ENCODE peak calls at places on chromosomes 12 and 14, in five cellular contexts. U is stomach; Q is thyroid gland; Y is heart left ventricle; T is effector memory CD4-positive, alpha-beta T cell. W is an unnamed sample.

GRCh38 chr14:34498684-34499412 is 36.8 kb upstream of the SPTSSA start:
- DNase-seq in U (peak; percentile 53), T (no peak), Q (peak; percentile 21), Y (no peak), W (no peak)

GRCh38 chr12:124140889-124141550 is 153.9 kb upstream of the RFLNA start:
- DNase-seq in U (no peak), Y (no peak), Q (no peak), T (no peak), W (no peak)

GRCh38 chr14:96104469-96105057 is 65.4 kb downstream of the C14orf132 start:
- DNase-seq in T (no peak), U (peak; percentile 71), Y (peak; percentile 68), Q (peak; percentile 5), W (peak; percentile 88)

GRCh38 chr14:67510121-67510520 is 21.6 kb upstream of the TMEM229B start:
- DNase-seq in Q (no peak), U (no peak), Y (no peak), T (no peak), W (no peak)

GRCh38 chr12:57756406-57757341 is 1.8 kb downstream of the MARCHF9 start:
- DNase-seq in T (peak; percentile 46), Y (peak; percentile 78), U (peak; percentile 59), Q (peak; percentile 47), W (peak; percentile 53)

GRCh38 chr14:68583527-68584275 is 209.2 kb downstream of the ZFP36L1 start:
- DNase-seq in U (no peak), Q (peak; percentile 96), Y (no peak), T (no peak), W (no peak)

GRCh38 chr14:94946244-94946643 is 176.3 kb upstream of the GSC start:
- DNase-seq in U (no peak), Y (no peak), T (no peak), Q (no peak), W (no peak)

GRCh38 chr12:60184096-60184495 is 588.3 kb downstream of the SLC16A7 start:
- DNase-seq in T (no peak), U (no peak), Q (no peak), Y (no peak), W (no peak)

GRCh38 chr14:53882684-53883083 is 73.9 kb downstream of the BMP4 start:
- DNase-seq in Q (no peak), U (no peak), T (no peak), Y (no peak), W (no peak)

GRCh38 chr12:110590059-110590458 is 6.9 kb upstream of the PPTC7 start:
- DNase-seq in Y (no peak), T (no peak), Q (no peak), U (no peak), W (no peak)

GRCh38 chr14:96160913-96161310 is 43.7 kb upstream of the BDKRB2 start:
- DNase-seq in Y (no peak), U (peak; percentile 9), T (no peak), Q (no peak), W (peak; percentile 13)

GRCh38 chr12:113971392-113971791 is 5.3 kb upstream of the RBM19 start:
- DNase-seq in Q (no peak), Y (no peak), U (no peak), T (no peak), W (no peak)

GRCh38 chr12:51442324-51442723 is 17.7 kb downstream of the SLC4A8 start:
- DNase-seq in U (no peak), Y (no peak), T (no peak), Q (no peak), W (no peak)

GRCh38 chr14:35405304-35405996 is 901 bp upstream of the NFKBIA start:
- DNase-seq in U (no peak), Q (peak; percentile 59), Y (no peak), T (no peak), W (no peak)

DNA sequence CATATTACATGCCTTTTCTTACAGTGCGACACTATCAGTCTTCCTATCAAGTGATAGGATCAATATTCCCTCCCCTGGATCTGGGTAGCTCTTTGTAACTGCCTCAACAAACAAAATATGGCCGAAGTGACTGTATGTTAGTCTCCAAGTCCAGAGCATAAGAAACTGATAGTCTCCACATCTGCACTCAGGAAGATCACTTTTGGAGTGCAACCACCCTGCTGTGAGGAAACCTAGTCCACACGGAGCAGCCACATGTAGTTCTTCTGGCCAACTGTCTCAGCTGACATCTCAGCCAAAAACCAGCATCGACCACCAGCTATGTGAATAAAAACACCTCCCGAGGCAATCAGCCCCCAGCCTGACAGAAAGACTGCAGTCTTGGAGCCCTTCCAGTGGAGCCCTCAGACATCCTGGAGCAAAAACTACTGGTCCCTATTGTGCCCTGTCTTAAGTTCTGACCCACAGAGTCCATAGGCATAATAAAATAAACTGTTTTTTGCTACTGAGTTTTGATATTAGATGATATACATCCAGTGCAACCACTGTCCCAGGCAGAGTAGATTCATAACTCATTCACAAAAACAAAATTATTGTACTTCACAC is 143.8 kb downstream of the MED13L start:
- DNase-seq in T (no peak), Y (no peak), Q (no peak), U (no peak), W (no peak)
- H3K4me1 ChIP-seq in T (peaks cover 7% of the 10 kb centered on the region), Y (peaks cover 52% of the 10 kb centered on the region), Q (peaks cover 58% of the 10 kb centered on the region), U (peaks cover 56% of the 10 kb centered on the region), W (peaks cover 25% of the 10 kb centered on the region)

GRCh38 chr12:18982226-18982949 is 147.1 kb upstream of the PLEKHA5 start:
- DNase-seq in Q (no peak), Y (no peak), U (no peak), T (no peak), W (no peak)
- H3K27ac ChIP-seq in Q (no peak overlapping the region), Y (no peak overlapping the region), U (no peak overlapping the region), T (no peak overlapping the region), W (no peak overlapping the region)

GRCh38 chr12:112837629-112838191 is 46.2 kb downstream of the RPH3A start:
- DNase-seq in Q (no peak), Y (no peak), T (no peak), U (no peak), W (no peak)
- H3K4me1 ChIP-seq in Q (no peaks in the 10 kb centered on the region), Y (no peaks in the 10 kb centered on the region), T (no peaks in the 10 kb centered on the region), U (no peaks in the 10 kb centered on the region), W (no peaks in the 10 kb centered on the region)

DNA sequence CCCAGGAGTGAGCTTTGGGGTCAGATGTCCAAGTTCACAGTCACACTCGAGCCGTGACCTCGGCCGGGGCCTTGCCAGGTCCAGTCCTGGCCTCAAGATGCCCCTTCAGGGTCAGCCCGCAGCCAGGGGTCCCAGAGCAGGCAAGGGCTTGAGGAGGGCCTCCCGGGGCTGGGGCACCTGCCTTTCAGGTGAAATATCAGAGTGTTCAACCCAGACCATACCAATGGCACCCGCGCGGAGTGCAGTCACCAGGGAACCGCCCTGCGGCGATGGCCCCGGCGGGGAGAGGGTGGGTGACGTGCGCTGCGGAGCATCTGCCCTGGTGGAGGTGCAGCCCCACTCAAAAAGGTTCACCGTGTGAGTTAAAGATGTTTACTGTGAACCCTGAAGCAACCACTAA is 16.9 kb downstream of the LRCOL1 start:
- DNase-seq in Q (no peak), T (no peak), U (no peak), Y (peak; percentile 61), W (no peak)
- H3K27ac ChIP-seq in Q (no peak overlapping the region), T (no peak overlapping the region), U (peak overlapping the region; percentile 13), Y (no peak overlapping the region), W (peak overlapping the region; percentile 8)

DNA sequence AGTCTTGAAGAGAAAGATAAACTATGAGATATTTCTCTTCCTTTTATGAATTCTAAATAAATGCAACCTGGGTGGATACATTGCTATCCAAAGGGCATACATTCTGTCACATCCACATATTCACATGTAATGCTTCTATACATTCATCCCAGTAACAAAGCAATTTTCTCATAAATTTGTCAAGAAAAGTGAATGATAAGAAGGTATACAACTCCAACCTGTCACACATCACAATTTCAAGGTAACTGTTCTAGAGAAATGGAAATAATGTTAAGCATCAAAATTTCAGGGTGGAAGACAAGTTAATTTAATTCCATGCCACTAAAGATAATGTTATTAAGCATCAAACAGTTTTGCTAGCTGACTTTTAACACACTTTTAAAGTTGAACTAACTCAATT is 212.9 kb downstream of the SYT10 start:
- DNase-seq in U (no peak), Q (no peak), Y (no peak), T (no peak), W (no peak)
- H3K4me1 ChIP-seq in U (no peaks in the 10 kb centered on the region), Q (no peaks in the 10 kb centered on the region), Y (no peaks in the 10 kb centered on the region), T (no peaks in the 10 kb centered on the region), W (no peaks in the 10 kb centered on the region)

DNA sequence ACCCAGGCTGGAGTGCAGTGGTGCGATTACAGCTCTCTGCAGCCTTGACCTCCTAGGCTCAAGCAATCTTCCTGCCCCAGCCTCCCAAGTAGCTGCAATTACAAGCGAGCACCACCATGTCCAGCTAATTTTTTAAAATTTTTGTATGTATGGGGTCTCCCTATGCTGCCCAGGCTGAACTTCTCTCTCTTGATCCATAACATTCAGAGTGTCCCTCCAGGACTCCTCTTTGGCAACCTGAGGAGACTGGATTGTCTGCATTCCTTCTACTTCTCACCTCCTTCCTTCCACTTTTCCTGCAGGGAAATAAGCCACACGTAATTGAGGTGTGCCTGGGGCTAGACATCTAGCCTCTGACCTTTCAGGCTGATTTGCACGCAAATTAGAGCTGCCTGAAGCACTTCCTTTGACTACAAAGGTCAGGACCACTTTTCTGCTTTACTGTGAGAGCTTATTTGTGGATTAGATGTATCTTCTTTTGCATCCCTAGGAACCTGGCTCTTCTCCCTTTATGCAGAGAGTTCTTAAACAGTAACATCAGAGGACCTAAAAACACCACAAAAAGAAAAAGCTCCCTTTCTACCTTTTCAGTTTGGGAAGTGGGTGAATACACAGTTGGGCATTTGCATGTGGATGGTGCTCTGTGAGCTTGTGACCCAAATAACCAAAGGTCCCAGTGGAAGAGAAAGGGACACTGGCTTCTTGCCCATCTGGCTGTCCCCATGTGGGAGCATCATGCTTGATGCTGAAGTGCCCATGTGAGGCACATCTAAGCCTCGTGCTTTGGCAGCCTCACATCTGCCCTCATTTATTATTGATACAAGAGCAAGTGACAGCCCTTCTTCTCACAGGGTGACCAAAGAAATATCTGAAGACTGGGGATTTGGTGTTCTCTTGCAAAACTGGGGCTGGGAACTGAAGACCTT is 33.5 kb downstream of the PYGL start:
- DNase-seq in Y (no peak), Q (no peak), T (no peak), U (no peak), W (no peak)
- H3K27ac ChIP-seq in Y (no peak overlapping the region), Q (no peak overlapping the region), T (no peak overlapping the region), U (no peak overlapping the region), W (no peak overlapping the region)

GRCh38 chr12:122888232-122888752 is 7.6 kb downstream of the VPS37B start:
- DNase-seq in U (peak; percentile 86), Y (no peak), T (peak; percentile 70), Q (peak; percentile 95), W (peak; percentile 84)

GRCh38 chr12:122889658-122890561 is 6.0 kb downstream of the VPS37B start:
- DNase-seq in T (no peak), U (no peak), Q (no peak), Y (no peak), W (no peak)

GRCh38 chr12:122886161-122886560 is 9.8 kb downstream of the VPS37B start:
- DNase-seq in U (peak; percentile 5), Y (no peak), T (no peak), Q (peak; percentile 73), W (no peak)

GRCh38 chr12:122886851-122887816 is 8.8 kb downstream of the VPS37B start:
- DNase-seq in Q (no peak), Y (no peak), T (peak; percentile 30), U (peak; percentile 46), W (no peak)

DNA sequence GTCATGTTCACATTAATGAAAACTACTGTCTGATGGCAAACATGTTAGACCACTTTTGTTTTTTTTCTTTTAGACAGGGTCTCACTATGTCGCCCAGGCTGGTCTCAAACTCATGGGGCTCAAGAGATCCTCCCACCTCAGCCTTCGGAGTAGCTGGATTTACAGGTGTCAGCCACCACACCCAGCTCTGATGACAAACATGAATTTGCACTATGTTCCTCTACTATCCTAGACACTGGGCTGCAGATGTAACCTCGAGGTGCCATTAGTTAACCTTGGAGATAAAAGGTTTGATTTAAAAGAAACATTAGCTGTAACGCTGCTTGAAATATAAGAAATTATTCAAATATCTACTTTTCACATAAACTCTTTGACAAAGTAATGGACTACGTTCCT is 8.1 kb downstream of the VPS37B start:
- DNase-seq in Y (no peak), Q (no peak), T (no peak), U (no peak), W (no peak)
- H3K4me1 ChIP-seq in Y (peaks cover 80% of the 10 kb centered on the region), Q (peaks cover 89% of the 10 kb centered on the region), T (peaks cover 25% of the 10 kb centered on the region), U (peaks cover 85% of the 10 kb centered on the region), W (peaks cover 76% of the 10 kb centered on the region)

W was measured in pancreas.